ENCODE peak calls at places on chromosomes 5 and 9, in nine cellular contexts. One of them, this sample, is unnamed.

GRCh38 chr9:135085830-135086546 is 1.5 kb upstream of the OLFM1 start:
- ATAC-seq in heart right ventricle: peak
- ATAC-seq in A549: peak
- ATAC-seq in right lobe of liver: peak
- ATAC-seq in psoas muscle: peak
- ATAC-seq in IMR-90: peak
- ATAC-seq in upper lobe of right lung: peak
- ATAC-seq in RWPE2: peak
- ATAC-seq in PC-3: peak
- ATAC-seq in this sample: peak

GRCh38 chr9:83441390-83441789 is 96.8 kb downstream of the FRMD3 start:
- ATAC-seq in heart right ventricle: no peak
- ATAC-seq in A549: no peak
- ATAC-seq in right lobe of liver: no peak
- ATAC-seq in psoas muscle: no peak
- ATAC-seq in IMR-90: no peak
- ATAC-seq in upper lobe of right lung: no peak
- ATAC-seq in RWPE2: no peak
- ATAC-seq in PC-3: no peak
- ATAC-seq in this sample: no peak

GRCh38 chr5:181222630-181223040 is 446 bp upstream of the TRIM41 start:
- ATAC-seq in heart right ventricle: peak
- ATAC-seq in A549: peak
- ATAC-seq in right lobe of liver: peak
- ATAC-seq in psoas muscle: peak
- ATAC-seq in IMR-90: peak
- ATAC-seq in upper lobe of right lung: peak
- ATAC-seq in RWPE2: peak
- ATAC-seq in PC-3: peak
- ATAC-seq in this sample: peak

GRCh38 chr5:174981416-174981815 is 257.0 kb downstream of the MSX2 start:
- ATAC-seq in heart right ventricle: no peak
- ATAC-seq in A549: no peak
- ATAC-seq in right lobe of liver: no peak
- ATAC-seq in psoas muscle: no peak
- ATAC-seq in IMR-90: no peak
- ATAC-seq in upper lobe of right lung: no peak
- ATAC-seq in RWPE2: no peak
- ATAC-seq in PC-3: no peak
- ATAC-seq in this sample: no peak

GRCh38 chr5:154860123-154860522 is 1.7 kb downstream of the CNOT8 start:
- ATAC-seq in heart right ventricle: no peak
- ATAC-seq in A549: no peak
- ATAC-seq in right lobe of liver: no peak
- ATAC-seq in psoas muscle: no peak
- ATAC-seq in IMR-90: no peak
- ATAC-seq in upper lobe of right lung: no peak
- ATAC-seq in RWPE2: peak
- ATAC-seq in PC-3: no peak
- ATAC-seq in this sample: no peak

GRCh38 chr5:141223112-141223783 is at the start of gene PCDHB14:
- ATAC-seq in heart right ventricle: no peak
- ATAC-seq in A549: no peak
- ATAC-seq in right lobe of liver: no peak
- ATAC-seq in psoas muscle: no peak
- ATAC-seq in IMR-90: peak
- ATAC-seq in upper lobe of right lung: no peak
- ATAC-seq in RWPE2: peak
- ATAC-seq in PC-3: no peak
- ATAC-seq in this sample: no peak

GRCh38 chr9:107127608-107128007 is 155.5 kb upstream of the RAD23B start:
- ATAC-seq in heart right ventricle: no peak
- ATAC-seq in A549: peak
- ATAC-seq in right lobe of liver: no peak
- ATAC-seq in psoas muscle: no peak
- ATAC-seq in IMR-90: no peak
- ATAC-seq in upper lobe of right lung: no peak
- ATAC-seq in RWPE2: no peak
- ATAC-seq in PC-3: no peak
- ATAC-seq in this sample: no peak

GRCh38 chr5:81450940-81451339 is 57.0 kb upstream of the ACOT12 start:
- ATAC-seq in heart right ventricle: no peak
- ATAC-seq in A549: no peak
- ATAC-seq in right lobe of liver: peak
- ATAC-seq in psoas muscle: no peak
- ATAC-seq in IMR-90: no peak
- ATAC-seq in upper lobe of right lung: no peak
- ATAC-seq in RWPE2: peak
- ATAC-seq in PC-3: peak
- ATAC-seq in this sample: no peak

GRCh38 chr5:74767579-74767913 is 497 bp downstream of the NSA2 start:
- ATAC-seq in heart right ventricle: peak
- ATAC-seq in A549: peak
- ATAC-seq in right lobe of liver: peak
- ATAC-seq in psoas muscle: no peak
- ATAC-seq in IMR-90: peak
- ATAC-seq in upper lobe of right lung: peak
- ATAC-seq in RWPE2: peak
- ATAC-seq in PC-3: peak
- ATAC-seq in this sample: peak

GRCh38 chr9:77516781-77517180 is 131.3 kb downstream of the GNA14 start:
- ATAC-seq in heart right ventricle: no peak
- ATAC-seq in A549: no peak
- ATAC-seq in right lobe of liver: no peak
- ATAC-seq in psoas muscle: no peak
- ATAC-seq in IMR-90: no peak
- ATAC-seq in upper lobe of right lung: no peak
- ATAC-seq in RWPE2: no peak
- ATAC-seq in PC-3: no peak
- ATAC-seq in this sample: no peak

GRCh38 chr9:110919609-110920008 is 118.7 kb downstream of the LPAR1 start:
- ATAC-seq in heart right ventricle: peak
- ATAC-seq in A549: peak
- ATAC-seq in right lobe of liver: no peak
- ATAC-seq in psoas muscle: no peak
- ATAC-seq in IMR-90: peak
- ATAC-seq in upper lobe of right lung: peak
- ATAC-seq in RWPE2: peak
- ATAC-seq in PC-3: peak
- ATAC-seq in this sample: peak

GRCh38 chr9:110058304-110058953 is 149.5 kb downstream of the C9orf152 start:
- ATAC-seq in heart right ventricle: peak
- ATAC-seq in A549: peak
- ATAC-seq in right lobe of liver: peak
- ATAC-seq in psoas muscle: peak
- ATAC-seq in IMR-90: peak
- ATAC-seq in upper lobe of right lung: peak
- ATAC-seq in RWPE2: peak
- ATAC-seq in PC-3: peak
- ATAC-seq in this sample: peak

GRCh38 chr9:98091735-98092632 is 27.0 kb downstream of the TRIM14 start:
- ATAC-seq in heart right ventricle: no peak
- ATAC-seq in A549: no peak
- ATAC-seq in right lobe of liver: no peak
- ATAC-seq in psoas muscle: no peak
- ATAC-seq in IMR-90: peak
- ATAC-seq in upper lobe of right lung: no peak
- ATAC-seq in RWPE2: no peak
- ATAC-seq in PC-3: no peak
- ATAC-seq in this sample: no peak

GRCh38 chr9:77834898-77835505 is 186.9 kb upstream of the GNA14 start:
- ATAC-seq in heart right ventricle: no peak
- ATAC-seq in A549: no peak
- ATAC-seq in right lobe of liver: no peak
- ATAC-seq in psoas muscle: no peak
- ATAC-seq in IMR-90: no peak
- ATAC-seq in upper lobe of right lung: no peak
- ATAC-seq in RWPE2: no peak
- ATAC-seq in PC-3: no peak
- ATAC-seq in this sample: no peak

GRCh38 chr5:1667648-1668140 is 131.9 kb downstream of the MRPL36 start:
- ATAC-seq in heart right ventricle: no peak
- ATAC-seq in A549: no peak
- ATAC-seq in right lobe of liver: peak
- ATAC-seq in psoas muscle: no peak
- ATAC-seq in IMR-90: peak
- ATAC-seq in upper lobe of right lung: no peak
- ATAC-seq in RWPE2: peak
- ATAC-seq in PC-3: no peak
- ATAC-seq in this sample: peak

GRCh38 chr5:133483406-133484090 is 128.8 kb downstream of the FSTL4 start:
- ATAC-seq in heart right ventricle: no peak
- ATAC-seq in A549: no peak
- ATAC-seq in right lobe of liver: peak
- ATAC-seq in psoas muscle: no peak
- ATAC-seq in IMR-90: no peak
- ATAC-seq in upper lobe of right lung: peak
- ATAC-seq in RWPE2: no peak
- ATAC-seq in PC-3: no peak
- ATAC-seq in this sample: no peak

GRCh38 chr5:16935271-16936149 is 578 bp downstream of the MYO10 start:
- ATAC-seq in heart right ventricle: peak
- ATAC-seq in A549: peak
- ATAC-seq in right lobe of liver: peak
- ATAC-seq in psoas muscle: peak
- ATAC-seq in IMR-90: peak
- ATAC-seq in upper lobe of right lung: peak
- ATAC-seq in RWPE2: peak
- ATAC-seq in PC-3: peak
- ATAC-seq in this sample: peak

GRCh38 chr9:95143591-95144561 is 173.6 kb downstream of the FANCC start:
- ATAC-seq in heart right ventricle: peak
- ATAC-seq in A549: no peak
- ATAC-seq in right lobe of liver: peak
- ATAC-seq in psoas muscle: peak
- ATAC-seq in IMR-90: peak
- ATAC-seq in upper lobe of right lung: peak
- ATAC-seq in RWPE2: no peak
- ATAC-seq in PC-3: no peak
- ATAC-seq in this sample: peak

GRCh38 chr9:87792831-87793288 is 66.9 kb downstream of the CTSL start:
- ATAC-seq in heart right ventricle: peak
- ATAC-seq in A549: peak
- ATAC-seq in right lobe of liver: peak
- ATAC-seq in psoas muscle: peak
- ATAC-seq in IMR-90: peak
- ATAC-seq in upper lobe of right lung: peak
- ATAC-seq in RWPE2: peak
- ATAC-seq in PC-3: peak
- ATAC-seq in this sample: peak
- TF ChIP-seq CTCF in heart right ventricle: peak
- TF ChIP-seq CTCF in A549: peak
- TF ChIP-seq CTCF in right lobe of liver: no peak
- TF ChIP-seq CTCF in psoas muscle: no peak
- TF ChIP-seq CTCF in IMR-90: no peak
- TF ChIP-seq CTCF in upper lobe of right lung: peak
- TF ChIP-seq CTCF in RWPE2: no peak
- TF ChIP-seq CTCF in PC-3: no peak
- TF ChIP-seq CTCF in this sample: no peak

GRCh38 chr9:127567119-127567897 is 44.8 kb upstream of the STXBP1 start:
- ATAC-seq in heart right ventricle: peak
- ATAC-seq in A549: peak
- ATAC-seq in right lobe of liver: peak
- ATAC-seq in psoas muscle: peak
- ATAC-seq in IMR-90: peak
- ATAC-seq in upper lobe of right lung: peak
- ATAC-seq in RWPE2: peak
- ATAC-seq in PC-3: peak
- ATAC-seq in this sample: peak

GRCh38 chr9:127565231-127565630 is 46.8 kb upstream of the STXBP1 start:
- ATAC-seq in heart right ventricle: no peak
- ATAC-seq in A549: no peak
- ATAC-seq in right lobe of liver: no peak
- ATAC-seq in psoas muscle: no peak
- ATAC-seq in IMR-90: no peak
- ATAC-seq in upper lobe of right lung: no peak
- ATAC-seq in RWPE2: no peak
- ATAC-seq in PC-3: no peak
- ATAC-seq in this sample: no peak

GRCh38 chr9:127568618-127568970 is 43.5 kb upstream of the STXBP1 start:
- ATAC-seq in heart right ventricle: no peak
- ATAC-seq in A549: peak
- ATAC-seq in right lobe of liver: no peak
- ATAC-seq in psoas muscle: peak
- ATAC-seq in IMR-90: peak
- ATAC-seq in upper lobe of right lung: no peak
- ATAC-seq in RWPE2: no peak
- ATAC-seq in PC-3: peak
- ATAC-seq in this sample: peak

GRCh38 chr9:127567898-127568617 is 44.0 kb upstream of the STXBP1 start:
- ATAC-seq in heart right ventricle: peak
- ATAC-seq in A549: peak
- ATAC-seq in right lobe of liver: peak
- ATAC-seq in psoas muscle: no peak
- ATAC-seq in IMR-90: no peak
- ATAC-seq in upper lobe of right lung: no peak
- ATAC-seq in RWPE2: peak
- ATAC-seq in PC-3: no peak
- ATAC-seq in this sample: no peak

GRCh38 chr9:127566351-127567001 is 45.6 kb upstream of the STXBP1 start:
- ATAC-seq in heart right ventricle: no peak
- ATAC-seq in A549: no peak
- ATAC-seq in right lobe of liver: no peak
- ATAC-seq in psoas muscle: no peak
- ATAC-seq in IMR-90: no peak
- ATAC-seq in upper lobe of right lung: peak
- ATAC-seq in RWPE2: peak
- ATAC-seq in PC-3: peak
- ATAC-seq in this sample: no peak
- H3K4me3 ChIP-seq in heart right ventricle: peak
- H3K4me3 ChIP-seq in A549: peak
- H3K4me3 ChIP-seq in right lobe of liver: peak
- H3K4me3 ChIP-seq in psoas muscle: peak
- H3K4me3 ChIP-seq in IMR-90: peak
- H3K4me3 ChIP-seq in upper lobe of right lung: peak
- H3K4me3 ChIP-seq in RWPE2: peak
- H3K4me3 ChIP-seq in PC-3: peak
- H3K4me3 ChIP-seq in this sample: peak

GRCh38 chr5:152309926-152310450 is 95.1 kb downstream of the NMUR2 start:
- ATAC-seq in heart right ventricle: no peak
- ATAC-seq in A549: no peak
- ATAC-seq in right lobe of liver: no peak
- ATAC-seq in psoas muscle: no peak
- ATAC-seq in IMR-90: no peak
- ATAC-seq in upper lobe of right lung: no peak
- ATAC-seq in RWPE2: no peak
- ATAC-seq in PC-3: no peak
- ATAC-seq in this sample: no peak
- H3K27ac ChIP-seq in heart right ventricle: no peak
- H3K27ac ChIP-seq in A549: no peak
- H3K27ac ChIP-seq in right lobe of liver: no peak
- H3K27ac ChIP-seq in psoas muscle: no peak
- H3K27ac ChIP-seq in IMR-90: no peak
- H3K27ac ChIP-seq in upper lobe of right lung: no peak
- H3K27ac ChIP-seq in RWPE2: no peak
- H3K27ac ChIP-seq in PC-3: no peak
- H3K27ac ChIP-seq in this sample: no peak

GRCh38 chr9:136133191-136133958 is 14.7 kb upstream of the TMEM250 start:
- ATAC-seq in heart right ventricle: no peak
- ATAC-seq in A549: peak
- ATAC-seq in right lobe of liver: peak
- ATAC-seq in psoas muscle: no peak
- ATAC-seq in IMR-90: peak
- ATAC-seq in upper lobe of right lung: peak
- ATAC-seq in RWPE2: peak
- ATAC-seq in PC-3: peak
- ATAC-seq in this sample: peak
- TF ChIP-seq CTCF in heart right ventricle: peak
- TF ChIP-seq CTCF in A549: peak
- TF ChIP-seq CTCF in right lobe of liver: peak
- TF ChIP-seq CTCF in psoas muscle: no peak
- TF ChIP-seq CTCF in IMR-90: peak
- TF ChIP-seq CTCF in upper lobe of right lung: peak
- TF ChIP-seq CTCF in RWPE2: peak
- TF ChIP-seq CTCF in PC-3: peak
- TF ChIP-seq CTCF in this sample: no peak